ENCODE peak calls at places on chromosome 15, in ten cellular contexts. B, Z, D, W, Y, U, I, J, Q and E are unnamed samples.

GRCh38 chr15:49288411-49288810 is 118.4 kb downstream of the GALK2 start:
- DNase-seq in B (no peak), I (no peak), U (no peak), W (peak; percentile 15), J (no peak), Z (no peak), Y (no peak), Q (no peak), D (no peak), E (no peak)

GRCh38 chr15:64224508-64224907 is 61.7 kb upstream of the PPIB start:
- DNase-seq in B (no peak), W (peak; percentile 18), Z (no peak), D (no peak), J (no peak), I (no peak), U (no peak), Q (no peak), Y (peak; percentile 61), E (no peak)

GRCh38 chr15:67573194-67573593 is 30.7 kb downstream of the MAP2K5 start:
- DNase-seq in Q (no peak), I (no peak), W (no peak), Y (no peak), D (no peak), U (no peak), J (no peak), Z (no peak), B (no peak), E (no peak)

GRCh38 chr15:29750754-29751153 is 71.5 kb downstream of the TJP1 start:
- DNase-seq in W (no peak), B (no peak), Z (no peak), Q (no peak), J (no peak), Y (no peak), D (no peak), U (no peak), I (no peak), E (no peak)

GRCh38 chr15:70596354-70597055 is 166.9 kb downstream of the UACA start:
- DNase-seq in W (peak; percentile 84), Y (peak; percentile 8), J (no peak), Z (no peak), Q (no peak), U (no peak), B (peak; percentile 23), I (no peak), D (peak; percentile 37), E (no peak)

GRCh38 chr15:56568466-56569167 is 103.7 kb upstream of the MNS1 start:
- DNase-seq in U (no peak), Z (no peak), I (no peak), J (no peak), B (no peak), Q (no peak), W (no peak), D (no peak), Y (no peak), E (no peak)

GRCh38 chr15:91408476-91409076 is 308.5 kb downstream of the SV2B start:
- DNase-seq in U (no peak), I (no peak), Q (no peak), J (no peak), B (no peak), Y (no peak), D (no peak), Z (no peak), W (no peak), E (no peak)

GRCh38 chr15:33029247-33029646 is 165.3 kb downstream of the FMN1 start:
- DNase-seq in Q (no peak), U (no peak), B (no peak), I (peak; percentile 37), J (no peak), D (no peak), Z (no peak), W (peak; percentile 27), Y (no peak), E (no peak)

GRCh38 chr15:77497108-77497737 is 76.5 kb downstream of the HMG20A start:
- DNase-seq in B (no peak), J (no peak), U (no peak), Y (no peak), Z (no peak), W (peak; percentile 49), Q (no peak), D (no peak), I (no peak), E (no peak)

GRCh38 chr15:66701422-66702034 is 508 bp upstream of the SMAD6 start:
- DNase-seq in W (peak; percentile 38), D (peak; percentile 76), Y (no peak), Z (peak; percentile 23), I (no peak), Q (peak; percentile 65), U (peak; percentile 51), J (no peak), B (peak; percentile 48), E (no peak)

GRCh38 chr15:45535486-45536042 is 13.0 kb upstream of the SLC30A4 start:
- DNase-seq in D (no peak), Q (no peak), B (no peak), J (no peak), Z (no peak), I (no peak), W (no peak), Y (no peak), U (no peak), E (no peak)

GRCh38 chr15:90637693-90638092 is 79.5 kb upstream of the BLM start:
- DNase-seq in J (no peak), D (no peak), B (no peak), Z (no peak), U (no peak), I (no peak), W (no peak), Q (no peak), Y (no peak), E (no peak)

GRCh38 chr15:98967096-98967495 is 40.5 kb downstream of the PGPEP1L start:
- DNase-seq in U (no peak), Q (no peak), B (no peak), W (no peak), Z (no peak), J (no peak), I (no peak), D (no peak), Y (no peak), E (no peak)

GRCh38 chr15:43414196-43414595 is 43.3 kb downstream of the TUBGCP4 start:
- DNase-seq in D (no peak), Y (no peak), B (no peak), I (no peak), W (no peak), U (no peak), Q (no peak), J (no peak), Z (no peak), E (no peak)

GRCh38 chr15:74238984-74239645 is 3.0 kb downstream of the CCDC33 start:
- DNase-seq in Z (no peak), J (no peak), I (no peak), U (no peak), Y (no peak), Q (no peak), W (no peak), B (no peak), D (no peak), E (no peak)

GRCh38 chr15:75307778-75308390 is 25.2 kb downstream of the GOLGA6D start:
- DNase-seq in W (peak; percentile 10), D (peak; percentile 1), J (peak; percentile 41), Q (no peak), B (no peak), U (no peak), Y (peak; percentile 12), I (peak; percentile 54), Z (no peak), E (peak; percentile 17)

GRCh38 chr15:74776851-74777768 is 4.8 kb upstream of the CSK start:
- DNase-seq in Q (peak; percentile 82), U (peak; percentile 70), B (peak; percentile 82), J (no peak), Z (peak; percentile 57), D (no peak), Y (peak; percentile 78), I (no peak), W (no peak), E (no peak)

GRCh38 chr15:22845289-22845900 is 6.9 kb downstream of the NIPA2 start:
- DNase-seq in Y (no peak), W (no peak), Z (no peak), I (no peak), Q (no peak), D (no peak), J (no peak), B (no peak), U (no peak), E (no peak)

GRCh38 chr15:45428491-45428890 is 50.1 kb upstream of the GATM start:
- DNase-seq in J (no peak), Y (no peak), U (no peak), D (no peak), W (no peak), Z (no peak), B (no peak), Q (no peak), I (no peak), E (no peak)

GRCh38 chr15:99536422-99537033 is 29.3 kb upstream of the MEF2A start:
- DNase-seq in I (no peak), Z (no peak), J (no peak), B (no peak), Y (peak; percentile 84), W (peak; percentile 86), D (peak; percentile 69), U (no peak), Q (no peak), E (no peak)

GRCh38 chr15:91941871-91942270 is 88.4 kb downstream of the SLCO3A1 start:
- DNase-seq in D (no peak), U (no peak), W (no peak), Z (no peak), Q (no peak), Y (no peak), I (no peak), J (no peak), B (no peak), E (no peak)